ENCODE peak calls at places on chromosomes 12 and 14, in five cellular contexts. P is GM23248, T is PC-3, H is HCT116, D is IMR-90. U is an unnamed sample. For H3K9me3 and H3K36me3, the result is how much of the 10 kb centered on the place peaks cover.

GRCh38 chr14:52922059-52922458 is 28.8 kb downstream of the FERMT2 start:
- DNase-seq in P (no peak), T (no peak), H (no peak), D (no peak), U (no peak)

GRCh38 chr12:38890102-38890501 is 15.3 kb downstream of the CPNE8 start:
- DNase-seq in P (no peak), T (peak), H (no peak), D (no peak), U (peak)

GRCh38 chr12:114799574-114800487 is 115.9 kb upstream of the TBX3 start:
- DNase-seq in P (peak), T (no peak), H (peak), D (peak), U (peak)

GRCh38 chr14:87013583-87013982 is 979.4 kb downstream of the GALC start:
- DNase-seq in P (peak), T (peak), H (no peak), D (peak), U (no peak)

GRCh38 chr14:50082784-50083466 is 33.4 kb downstream of the VCPKMT start:
- DNase-seq in P (no peak), T (no peak), H (no peak), D (peak), U (no peak)

GRCh38 chr14:98252819-98253218 is 1019.2 kb downstream of the BCL11B start:
- DNase-seq in P (no peak), T (no peak), H (no peak), D (no peak), U (no peak)

GRCh38 chr14:100108042-100108825 is 43.0 kb downstream of the EVL start:
- DNase-seq in P (peak), T (peak), H (peak), D (peak), U (peak)

GRCh38 chr14:90382491-90383125 is 14.2 kb upstream of the CALM1 start:
- DNase-seq in P (peak), T (peak), H (peak), D (peak), U (peak)

GRCh38 chr12:66087365-66087943 is 43.1 kb downstream of the LLPH start:
- DNase-seq in P (peak), T (peak), H (peak), D (peak), U (peak)

GRCh38 chr14:55927059-55927458 is 191.2 kb upstream of the PELI2 start:
- DNase-seq in P (no peak), T (no peak), H (no peak), D (no peak), U (no peak)

GRCh38 chr12:94536040-94536965 is 76.6 kb upstream of the CEP83 start:
- DNase-seq in P (no peak), T (no peak), H (no peak), D (no peak), U (no peak)

GRCh38 chr12:105406497-105406896 is 76.0 kb downstream of the C12orf75 start:
- DNase-seq in P (no peak), T (no peak), H (no peak), D (no peak), U (no peak)

GRCh38 chr12:107436836-107437235 is 248.8 kb upstream of the PWP1 start:
- DNase-seq in P (no peak), T (no peak), H (no peak), D (no peak), U (no peak)

GRCh38 chr12:121787063-121787774 is 6.3 kb downstream of the RHOF start:
- DNase-seq in P (no peak), T (peak), H (no peak), D (no peak), U (no peak)

GRCh38 chr12:82655751-82656150 is 31.0 kb upstream of the TMTC2 start:
- DNase-seq in P (no peak), T (no peak), H (no peak), D (no peak), U (no peak)

GRCh38 chr14:51298895-51299294 is 58.8 kb downstream of the TMX1 start:
- DNase-seq in P (peak), T (peak), H (no peak), D (peak), U (no peak)

GRCh38 chr12:42673535-42673934 is 84.0 kb upstream of the PRICKLE1 start:
- DNase-seq in P (no peak), T (no peak), H (no peak), D (no peak), U (no peak)

GRCh38 chr12:49019435-49020317 is 1.1 kb upstream of the PRKAG1 start:
- DNase-seq in P (peak), T (peak), H (no peak), D (peak), U (peak)

GRCh38 chr12:41277019-41277770 is 89.1 kb downstream of the PDZRN4 start:
- DNase-seq in P (peak), T (peak), H (peak), D (peak), U (peak)

GRCh38 chr12:31900271-31900670 is 58.9 kb upstream of the RESF1 start:
- DNase-seq in P (no peak), T (no peak), H (no peak), D (no peak), U (no peak)

GRCh38 chr12:31899136-31899535 is 60.1 kb upstream of the RESF1 start:
- DNase-seq in P (no peak), T (no peak), H (no peak), D (no peak), U (no peak)

GRCh38 chr12:31896514-31897039 is 62.6 kb upstream of the RESF1 start:
- DNase-seq in P (no peak), T (no peak), H (no peak), D (peak), U (peak)

GRCh38 chr12:31897791-31898503 is 61.3 kb upstream of the RESF1 start:
- DNase-seq in P (peak), T (no peak), H (peak), D (no peak), U (peak)

DNA sequence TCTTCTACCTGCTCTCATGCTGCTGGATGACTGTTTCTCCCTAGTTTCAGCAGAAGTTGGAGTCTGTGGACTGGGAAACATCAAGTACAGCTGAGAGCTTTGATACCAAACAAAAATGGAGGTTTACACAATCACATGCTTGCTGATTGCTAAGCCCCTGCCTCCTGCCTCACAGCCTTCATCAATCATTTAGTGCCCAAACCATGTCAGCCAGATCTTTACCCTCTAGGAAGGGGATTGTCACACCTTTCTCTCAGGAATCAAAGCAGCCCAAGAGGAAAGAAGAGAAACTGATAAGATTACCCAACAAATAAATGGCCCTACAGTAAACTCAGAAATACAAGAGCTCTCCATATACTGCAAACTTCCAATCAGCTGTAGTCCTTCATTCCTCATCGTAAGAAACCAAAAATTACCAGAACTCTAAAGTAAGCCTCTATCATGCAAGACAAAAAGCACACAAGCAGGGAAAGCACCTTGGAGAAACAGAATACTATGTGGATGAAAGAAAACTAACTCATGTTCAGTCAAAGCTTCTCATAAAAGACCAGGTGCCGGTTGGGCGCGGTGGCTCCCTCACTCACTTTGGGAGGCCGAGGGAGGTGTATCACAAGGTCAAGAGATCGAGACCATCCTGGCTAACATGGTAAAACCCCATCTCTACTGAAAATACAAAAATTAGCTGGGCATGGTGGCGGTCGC is 63.6 kb upstream of the RESF1 start:
- DNase-seq in P (no peak), T (no peak), H (no peak), D (no peak), U (no peak)
- H3K9me3 ChIP-seq in P (under half), T (under half), H (under half), D (under half), U (under half)

DNA sequence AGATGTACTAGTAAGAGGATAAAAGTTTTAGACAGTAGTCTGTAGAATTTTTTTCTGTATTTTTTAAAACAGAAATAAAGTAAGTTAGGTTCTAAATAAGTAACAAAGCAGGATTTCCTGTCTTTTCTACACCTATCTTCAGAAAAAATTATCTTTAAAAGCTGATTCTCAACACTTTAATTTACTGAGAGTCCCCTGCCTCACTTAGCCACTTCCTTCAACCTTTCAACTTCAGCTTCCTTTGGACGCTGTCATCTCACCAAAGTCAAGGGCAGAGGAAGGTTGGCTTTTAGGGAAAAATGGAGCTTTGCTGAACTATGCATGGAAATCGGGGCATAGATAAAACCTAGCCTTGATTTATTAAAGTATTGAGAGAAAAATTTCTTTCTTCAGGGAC is 44.9 kb upstream of the CERS5 start:
- DNase-seq in P (no peak), T (no peak), H (no peak), D (no peak), U (no peak)
- H2AFZ ChIP-seq in P (no peak), T (no peak), H (no peak), D (no peak), U (no peak)

DNA sequence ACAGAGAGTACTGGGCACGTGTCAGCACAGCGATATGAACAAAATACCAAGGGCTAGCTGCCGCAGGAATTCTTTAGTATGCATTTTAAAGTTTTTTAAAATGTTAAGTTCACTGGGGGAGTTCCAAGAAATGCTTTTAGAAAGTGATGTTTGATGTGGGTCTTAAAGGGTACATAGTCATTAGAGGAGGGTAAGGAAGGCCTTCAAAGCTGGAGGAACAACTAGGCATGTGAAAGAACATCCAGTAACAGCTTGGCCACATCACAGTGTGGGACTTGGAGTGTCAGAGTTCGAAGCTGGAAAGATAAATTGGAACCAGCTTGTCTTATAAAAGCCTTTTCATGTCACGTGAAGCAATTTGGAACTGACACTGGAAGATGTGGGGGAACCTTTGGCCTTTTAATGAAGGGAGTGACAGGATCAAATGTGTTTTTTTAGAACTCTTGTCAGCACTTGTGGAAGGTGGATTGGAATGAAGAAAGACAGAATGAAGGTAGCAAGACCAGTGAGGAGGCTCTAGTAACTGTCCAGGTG is 57.7 kb downstream of the WDR20 start:
- DNase-seq in P (no peak), T (no peak), H (no peak), D (no peak), U (no peak)
- H3K36me3 ChIP-seq in P (under half), T (under half), H (under half), D (under half), U (under half)

GRCh38 chr12:17148706-17149105 is 542.7 kb upstream of the LMO3 start:
- DNase-seq in P (no peak), T (no peak), H (no peak), D (no peak), U (no peak)

GRCh38 chr12:17151917-17152316 is 546.0 kb upstream of the LMO3 start:
- DNase-seq in P (no peak), T (no peak), H (no peak), D (no peak), U (peak)
- H3K9me3 ChIP-seq in P (under half), T (under half), H (under half), D (under half), U (under half)

DNA sequence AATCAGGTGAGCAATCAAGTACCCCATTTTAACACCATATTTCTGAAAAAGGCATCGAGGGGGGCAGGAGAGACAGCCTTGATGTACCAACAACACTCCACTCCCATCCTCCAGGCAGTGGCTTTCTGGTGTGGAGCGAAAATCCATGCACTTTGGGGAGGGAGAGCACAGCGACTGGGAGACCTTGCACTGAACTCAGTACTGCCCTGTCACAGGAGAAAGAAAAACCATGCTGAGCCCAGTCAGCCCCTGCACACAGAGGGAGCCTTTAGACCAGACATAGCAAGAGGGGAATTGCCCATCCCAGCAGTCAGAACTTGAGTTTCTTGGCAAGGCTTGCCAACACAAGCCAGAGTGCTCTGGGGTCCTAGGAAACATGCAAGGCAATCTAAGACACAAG is 24.8 kb upstream of the SLC6A15 start:
- DNase-seq in P (no peak), T (no peak), H (no peak), D (no peak), U (no peak)
- H2AFZ ChIP-seq in P (no peak), T (no peak), H (no peak), D (peak), U (no peak)

GRCh38 chr12:47787596-47788319 is 14.7 kb downstream of the SLC48A1 start:
- DNase-seq in P (no peak), T (no peak), H (no peak), D (no peak), U (no peak)

GRCh38 chr12:47785036-47785886 is 12.2 kb downstream of the SLC48A1 start:
- DNase-seq in P (no peak), T (no peak), H (no peak), D (no peak), U (no peak)

GRCh38 chr12:47783821-47784819 is 11.1 kb downstream of the SLC48A1 start:
- DNase-seq in P (no peak), T (no peak), H (no peak), D (no peak), U (no peak)

GRCh38 chr12:47786662-47786974 is 13.6 kb downstream of the SLC48A1 start:
- DNase-seq in P (no peak), T (no peak), H (no peak), D (no peak), U (no peak)

DNA sequence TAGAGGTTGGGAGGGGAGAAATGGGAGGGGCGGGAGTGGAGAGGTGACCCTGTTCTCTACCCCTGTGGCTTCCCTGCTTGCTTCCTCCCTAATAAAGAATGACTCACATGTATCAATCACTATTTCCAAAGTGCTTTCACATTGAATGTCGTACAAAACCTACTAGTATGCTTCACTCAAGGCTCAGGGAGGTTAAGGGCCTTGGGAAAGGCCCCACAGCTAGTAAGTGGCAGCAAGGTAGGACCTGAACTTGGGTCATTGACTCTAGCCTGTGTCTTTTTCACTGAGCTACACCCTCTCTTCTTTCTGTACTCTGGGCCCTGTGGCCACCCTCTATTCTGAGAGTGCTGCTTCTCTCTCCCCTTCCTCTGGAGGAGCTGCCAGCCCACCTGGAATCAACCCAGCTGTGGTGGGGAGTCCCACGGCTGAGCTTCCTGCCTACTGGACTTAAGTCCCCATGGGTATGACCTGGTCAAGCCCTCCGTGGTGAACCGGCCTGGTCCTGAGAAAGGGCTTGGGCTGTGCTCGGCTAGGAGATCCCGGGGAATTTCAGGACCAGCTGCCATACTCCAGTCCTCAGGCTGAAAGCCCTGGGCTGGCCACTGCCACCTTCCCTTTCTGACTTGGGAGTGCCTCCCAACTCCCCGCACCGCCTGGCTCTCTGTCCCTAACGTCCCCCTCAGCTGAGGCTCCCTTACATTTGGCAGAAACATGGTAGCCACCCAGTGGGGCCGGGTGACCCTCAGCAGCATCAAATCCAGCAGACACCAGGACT is 13.0 kb downstream of the SLC48A1 start:
- DNase-seq in P (no peak), T (no peak), H (no peak), D (no peak), U (no peak)
- H3K36me3 ChIP-seq in P (half or more), T (half or more), H (under half), D (half or more), U (under half)

GRCh38 chr14:105940534-105941225 is 414.3 kb downstream of the TMEM121 start:
- DNase-seq in P (no peak), T (no peak), H (no peak), D (no peak), U (no peak)

GRCh38 chr14:105938055-105938863 is 411.9 kb downstream of the TMEM121 start:
- DNase-seq in P (no peak), T (no peak), H (no peak), D (no peak), U (no peak)

GRCh38 chr14:105941226-105942166 is 415.1 kb downstream of the TMEM121 start:
- DNase-seq in P (no peak), T (no peak), H (no peak), D (no peak), U (no peak)

GRCh38 chr14:105938959-105939358 is 412.6 kb downstream of the TMEM121 start:
- DNase-seq in P (no peak), T (no peak), H (no peak), D (no peak), U (no peak)

DNA sequence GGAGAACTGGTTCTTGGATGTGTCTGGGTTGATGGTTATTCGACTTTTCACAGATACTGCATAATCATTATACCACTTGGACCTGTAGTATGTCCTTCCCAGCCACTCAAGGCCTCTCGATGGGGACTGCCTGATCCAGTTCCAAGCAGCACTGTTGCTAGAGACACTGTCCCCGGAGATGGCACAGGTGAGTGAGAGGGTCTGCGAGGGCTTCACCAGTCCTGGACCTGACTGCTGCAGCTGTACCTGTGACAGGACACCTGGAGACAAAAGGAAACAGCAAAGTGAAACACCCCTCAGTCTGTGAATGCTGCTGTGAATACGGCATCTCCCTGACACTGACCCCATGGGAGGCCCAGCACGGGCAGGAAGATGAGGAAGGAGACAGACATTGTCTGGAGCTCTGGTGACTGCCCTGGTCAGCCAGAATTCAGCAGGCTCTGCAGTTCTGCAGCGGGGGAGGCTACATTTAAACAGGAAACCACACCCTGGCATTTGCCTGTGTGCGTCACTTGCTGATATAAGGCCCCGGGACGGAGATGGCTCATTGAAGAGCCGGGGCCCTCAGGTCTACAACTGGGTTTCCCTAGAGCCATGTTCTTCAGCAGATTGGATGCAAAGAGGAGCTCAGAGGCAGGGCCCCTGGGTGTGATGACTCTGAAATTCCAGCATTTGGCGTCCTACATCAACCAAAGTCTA is 413.6 kb downstream of the TMEM121 start:
- DNase-seq in P (no peak), T (no peak), H (no peak), D (no peak), U (no peak)
- H3K9me3 ChIP-seq in P (under half), T (under half), H (under half), D (under half), U (under half)

DNA sequence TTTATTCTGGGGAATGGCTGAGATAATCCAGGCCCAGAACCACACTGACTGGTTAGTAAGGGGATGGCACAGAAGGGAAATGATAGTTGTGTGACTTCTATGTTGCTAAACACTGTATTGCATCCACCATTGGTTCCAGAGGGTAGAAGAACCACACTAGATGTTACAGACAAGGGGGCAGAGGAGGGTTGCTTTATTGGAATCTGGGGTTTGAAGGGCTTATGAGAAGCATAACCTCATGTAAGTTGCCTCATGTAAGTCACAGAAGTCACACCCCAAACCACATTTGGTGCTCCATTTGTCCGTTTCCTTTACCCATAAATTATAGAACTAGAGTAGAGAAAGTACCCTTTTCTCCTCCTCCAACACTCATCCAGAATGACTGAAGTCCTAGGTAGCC is 5.5 kb upstream of the PSMA6 start:
- DNase-seq in P (no peak), T (no peak), H (no peak), D (no peak), U (no peak)
- H2AFZ ChIP-seq in P (no peak), T (no peak), H (no peak), D (no peak), U (no peak)

GRCh38 chr14:103743691-103744090 is 28.1 kb downstream of the ZFYVE21 start:
- DNase-seq in P (no peak), T (no peak), H (no peak), D (no peak), U (peak)
- H3K36me3 ChIP-seq in P (under half), T (under half), H (under half), D (under half), U (under half)

U was measured in hepatocyte.